ENCODE peak calls at places on chromosome 12, in ten cellular contexts. One of them, this sample, is unnamed.

GRCh38 chr12:48773686-48774085 is 15.2 kb downstream of the ADCY6 start:
- DNase-seq in naive thymus-derived CD4-positive, alpha-beta T cell: no peak
- DNase-seq in cardiac muscle cell: no peak
- DNase-seq in MM.1S: no peak
- DNase-seq in neural progenitor cell: no peak
- DNase-seq in Panc1: no peak
- DNase-seq in IMR-90: no peak
- DNase-seq in fibroblast of lung: no peak
- DNase-seq in body of pancreas: no peak
- DNase-seq in PC-9: no peak
- DNase-seq in this sample: no peak

GRCh38 chr12:89544027-89544426 is 18.2 kb upstream of the POC1B start:
- DNase-seq in naive thymus-derived CD4-positive, alpha-beta T cell: no peak
- DNase-seq in cardiac muscle cell: no peak
- DNase-seq in MM.1S: no peak
- DNase-seq in neural progenitor cell: no peak
- DNase-seq in Panc1: no peak
- DNase-seq in IMR-90: no peak
- DNase-seq in fibroblast of lung: no peak
- DNase-seq in body of pancreas: no peak
- DNase-seq in PC-9: no peak
- DNase-seq in this sample: no peak

GRCh38 chr12:82838827-82839226 is 152.1 kb downstream of the TMTC2 start:
- DNase-seq in naive thymus-derived CD4-positive, alpha-beta T cell: no peak
- DNase-seq in cardiac muscle cell: no peak
- DNase-seq in MM.1S: no peak
- DNase-seq in neural progenitor cell: no peak
- DNase-seq in Panc1: no peak
- DNase-seq in IMR-90: no peak
- DNase-seq in fibroblast of lung: no peak
- DNase-seq in body of pancreas: no peak
- DNase-seq in PC-9: no peak
- DNase-seq in this sample: no peak

GRCh38 chr12:109612975-109613502 is 39.4 kb downstream of the MVK start:
- DNase-seq in naive thymus-derived CD4-positive, alpha-beta T cell: no peak
- DNase-seq in cardiac muscle cell: peak; percentile 21
- DNase-seq in MM.1S: no peak
- DNase-seq in neural progenitor cell: no peak
- DNase-seq in Panc1: no peak
- DNase-seq in IMR-90: peak; percentile 6
- DNase-seq in fibroblast of lung: no peak
- DNase-seq in body of pancreas: no peak
- DNase-seq in PC-9: no peak
- DNase-seq in this sample: peak; percentile 29

GRCh38 chr12:59678759-59679411 is 83.1 kb downstream of the SLC16A7 start:
- DNase-seq in naive thymus-derived CD4-positive, alpha-beta T cell: no peak
- DNase-seq in cardiac muscle cell: no peak
- DNase-seq in MM.1S: no peak
- DNase-seq in neural progenitor cell: no peak
- DNase-seq in Panc1: no peak
- DNase-seq in IMR-90: no peak
- DNase-seq in fibroblast of lung: no peak
- DNase-seq in body of pancreas: no peak
- DNase-seq in PC-9: no peak
- DNase-seq in this sample: no peak

GRCh38 chr12:61095131-61095530 is 1165.1 kb upstream of the USP15 start:
- DNase-seq in naive thymus-derived CD4-positive, alpha-beta T cell: no peak
- DNase-seq in cardiac muscle cell: no peak
- DNase-seq in MM.1S: no peak
- DNase-seq in neural progenitor cell: no peak
- DNase-seq in Panc1: no peak
- DNase-seq in IMR-90: peak; percentile 4
- DNase-seq in fibroblast of lung: peak; percentile 30
- DNase-seq in body of pancreas: no peak
- DNase-seq in PC-9: no peak
- DNase-seq in this sample: no peak

GRCh38 chr12:28294300-28294699 is 104.0 kb downstream of the CCDC91 start:
- DNase-seq in naive thymus-derived CD4-positive, alpha-beta T cell: no peak
- DNase-seq in cardiac muscle cell: no peak
- DNase-seq in MM.1S: no peak
- DNase-seq in neural progenitor cell: no peak
- DNase-seq in Panc1: no peak
- DNase-seq in IMR-90: no peak
- DNase-seq in fibroblast of lung: no peak
- DNase-seq in body of pancreas: no peak
- DNase-seq in PC-9: no peak
- DNase-seq in this sample: no peak

GRCh38 chr12:124829008-124829707 is 34.5 kb downstream of the SCARB1 start:
- DNase-seq in naive thymus-derived CD4-positive, alpha-beta T cell: no peak
- DNase-seq in cardiac muscle cell: peak; percentile 81
- DNase-seq in MM.1S: no peak
- DNase-seq in neural progenitor cell: no peak
- DNase-seq in Panc1: peak; percentile 36
- DNase-seq in IMR-90: peak; percentile 85
- DNase-seq in fibroblast of lung: peak; percentile 86
- DNase-seq in body of pancreas: peak; percentile 16
- DNase-seq in PC-9: peak; percentile 91
- DNase-seq in this sample: peak; percentile 87

GRCh38 chr12:4307593-4308333 is 13.2 kb upstream of the TIGAR start:
- DNase-seq in naive thymus-derived CD4-positive, alpha-beta T cell: no peak
- DNase-seq in cardiac muscle cell: peak; percentile 85
- DNase-seq in MM.1S: no peak
- DNase-seq in neural progenitor cell: peak; percentile 90
- DNase-seq in Panc1: peak; percentile 33
- DNase-seq in IMR-90: peak; percentile 79
- DNase-seq in fibroblast of lung: peak; percentile 76
- DNase-seq in body of pancreas: peak; percentile 83
- DNase-seq in PC-9: peak; percentile 76
- DNase-seq in this sample: peak; percentile 98

GRCh38 chr12:84384384-84384783 is 528.2 kb downstream of the SLC6A15 start:
- DNase-seq in naive thymus-derived CD4-positive, alpha-beta T cell: no peak
- DNase-seq in cardiac muscle cell: no peak
- DNase-seq in MM.1S: no peak
- DNase-seq in neural progenitor cell: no peak
- DNase-seq in Panc1: no peak
- DNase-seq in IMR-90: no peak
- DNase-seq in fibroblast of lung: no peak
- DNase-seq in body of pancreas: no peak
- DNase-seq in PC-9: no peak
- DNase-seq in this sample: no peak

GRCh38 chr12:30438526-30439120 is 257.0 kb downstream of the IPO8 start:
- DNase-seq in naive thymus-derived CD4-positive, alpha-beta T cell: no peak
- DNase-seq in cardiac muscle cell: peak; percentile 26
- DNase-seq in MM.1S: no peak
- DNase-seq in neural progenitor cell: no peak
- DNase-seq in Panc1: no peak
- DNase-seq in IMR-90: no peak
- DNase-seq in fibroblast of lung: no peak
- DNase-seq in body of pancreas: no peak
- DNase-seq in PC-9: no peak
- DNase-seq in this sample: no peak

GRCh38 chr12:129886541-129886940 is 17.3 kb downstream of the TMEM132D start:
- DNase-seq in naive thymus-derived CD4-positive, alpha-beta T cell: no peak
- DNase-seq in cardiac muscle cell: no peak
- DNase-seq in MM.1S: no peak
- DNase-seq in neural progenitor cell: no peak
- DNase-seq in Panc1: no peak
- DNase-seq in IMR-90: no peak
- DNase-seq in fibroblast of lung: no peak
- DNase-seq in body of pancreas: no peak
- DNase-seq in PC-9: no peak
- DNase-seq in this sample: no peak

GRCh38 chr12:82186282-82186681 is 171.9 kb downstream of the CCDC59 start:
- DNase-seq in naive thymus-derived CD4-positive, alpha-beta T cell: no peak
- DNase-seq in cardiac muscle cell: no peak
- DNase-seq in MM.1S: no peak
- DNase-seq in neural progenitor cell: no peak
- DNase-seq in Panc1: no peak
- DNase-seq in IMR-90: no peak
- DNase-seq in fibroblast of lung: no peak
- DNase-seq in body of pancreas: no peak
- DNase-seq in PC-9: no peak
- DNase-seq in this sample: no peak

GRCh38 chr12:96131230-96131788 is 62.9 kb upstream of the ELK3 start:
- DNase-seq in naive thymus-derived CD4-positive, alpha-beta T cell: no peak
- DNase-seq in cardiac muscle cell: no peak
- DNase-seq in MM.1S: no peak
- DNase-seq in neural progenitor cell: no peak
- DNase-seq in Panc1: no peak
- DNase-seq in IMR-90: no peak
- DNase-seq in fibroblast of lung: no peak
- DNase-seq in body of pancreas: peak; percentile 3
- DNase-seq in PC-9: no peak
- DNase-seq in this sample: no peak

GRCh38 chr12:132123970-132124765 is 20.0 kb downstream of the DDX51 start:
- DNase-seq in naive thymus-derived CD4-positive, alpha-beta T cell: no peak
- DNase-seq in cardiac muscle cell: no peak
- DNase-seq in MM.1S: no peak
- DNase-seq in neural progenitor cell: no peak
- DNase-seq in Panc1: no peak
- DNase-seq in IMR-90: no peak
- DNase-seq in fibroblast of lung: no peak
- DNase-seq in body of pancreas: no peak
- DNase-seq in PC-9: no peak
- DNase-seq in this sample: no peak

GRCh38 chr12:132129007-132129406 is 15.1 kb downstream of the DDX51 start:
- DNase-seq in naive thymus-derived CD4-positive, alpha-beta T cell: no peak
- DNase-seq in cardiac muscle cell: no peak
- DNase-seq in MM.1S: no peak
- DNase-seq in neural progenitor cell: no peak
- DNase-seq in Panc1: no peak
- DNase-seq in IMR-90: no peak
- DNase-seq in fibroblast of lung: no peak
- DNase-seq in body of pancreas: no peak
- DNase-seq in PC-9: no peak
- DNase-seq in this sample: no peak

GRCh38 chr12:132127041-132127440 is 17.1 kb downstream of the DDX51 start:
- DNase-seq in naive thymus-derived CD4-positive, alpha-beta T cell: no peak
- DNase-seq in cardiac muscle cell: no peak
- DNase-seq in MM.1S: no peak
- DNase-seq in neural progenitor cell: no peak
- DNase-seq in Panc1: no peak
- DNase-seq in IMR-90: no peak
- DNase-seq in fibroblast of lung: no peak
- DNase-seq in body of pancreas: no peak
- DNase-seq in PC-9: no peak
- DNase-seq in this sample: no peak

GRCh38 chr12:132124766-132125425 is 19.2 kb downstream of the DDX51 start:
- DNase-seq in naive thymus-derived CD4-positive, alpha-beta T cell: no peak
- DNase-seq in cardiac muscle cell: no peak
- DNase-seq in MM.1S: no peak
- DNase-seq in neural progenitor cell: no peak
- DNase-seq in Panc1: no peak
- DNase-seq in IMR-90: no peak
- DNase-seq in fibroblast of lung: no peak
- DNase-seq in body of pancreas: no peak
- DNase-seq in PC-9: no peak
- DNase-seq in this sample: no peak

DNA sequence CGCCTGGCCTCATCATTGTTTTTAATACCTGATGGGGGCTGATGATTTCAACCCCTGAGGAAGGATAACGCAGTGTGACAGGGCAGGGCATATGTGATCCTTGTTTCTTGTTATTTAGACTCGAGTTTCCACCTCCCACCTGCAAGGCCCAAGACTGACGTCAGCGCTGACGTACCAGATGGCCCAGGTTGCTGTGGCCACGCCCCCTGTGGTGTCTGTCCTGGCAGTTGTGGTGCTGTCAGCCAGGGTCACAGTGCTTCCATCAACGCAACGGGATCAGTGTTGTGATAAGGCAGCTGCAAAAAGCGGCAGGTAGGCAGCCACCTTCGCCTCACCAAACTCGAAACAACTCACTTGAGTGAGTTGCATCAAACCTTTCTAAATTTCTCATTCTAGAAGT is 18.4 kb downstream of the DDX51 start:
- DNase-seq in naive thymus-derived CD4-positive, alpha-beta T cell: no peak
- DNase-seq in cardiac muscle cell: no peak
- DNase-seq in MM.1S: no peak
- DNase-seq in neural progenitor cell: no peak
- DNase-seq in Panc1: no peak
- DNase-seq in IMR-90: no peak
- DNase-seq in fibroblast of lung: no peak
- DNase-seq in body of pancreas: no peak
- DNase-seq in PC-9: no peak
- DNase-seq in this sample: no peak
- H3K36me3 ChIP-seq in naive thymus-derived CD4-positive, alpha-beta T cell: no peaks in the 10 kb centered on the region
- H3K36me3 ChIP-seq in cardiac muscle cell: peaks cover 42% of the 10 kb centered on the region
- H3K36me3 ChIP-seq in MM.1S: no peaks in the 10 kb centered on the region
- H3K36me3 ChIP-seq in neural progenitor cell: peaks cover 21% of the 10 kb centered on the region
- H3K36me3 ChIP-seq in Panc1: peaks cover 24% of the 10 kb centered on the region
- H3K36me3 ChIP-seq in IMR-90: peaks cover 41% of the 10 kb centered on the region
- H3K36me3 ChIP-seq in fibroblast of lung: peaks cover 22% of the 10 kb centered on the region
- H3K36me3 ChIP-seq in body of pancreas: no peaks in the 10 kb centered on the region
- H3K36me3 ChIP-seq in PC-9: peaks cover 26% of the 10 kb centered on the region
- H3K36me3 ChIP-seq in this sample: peaks cover 8% of the 10 kb centered on the region

DNA sequence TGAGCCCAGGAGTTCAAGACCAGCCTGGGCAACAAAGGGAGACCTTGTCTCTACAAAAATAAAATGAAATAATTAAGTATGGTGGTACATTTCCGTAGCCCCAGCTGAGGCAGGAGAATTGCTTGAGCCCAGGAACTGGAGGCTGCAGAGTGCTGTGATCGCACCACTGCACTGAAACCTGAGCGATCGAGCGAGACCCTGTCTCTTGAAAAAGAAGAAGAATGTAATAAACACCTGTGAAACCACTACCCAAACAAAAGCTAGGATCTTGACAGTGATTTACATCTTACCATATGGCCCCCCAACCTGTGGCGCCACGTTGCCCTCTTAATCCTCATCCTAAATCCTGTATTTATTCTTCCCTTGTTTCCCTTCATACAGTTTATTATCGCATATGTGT is 5.7 kb upstream of the DTX1 start:
- DNase-seq in naive thymus-derived CD4-positive, alpha-beta T cell: no peak
- DNase-seq in cardiac muscle cell: no peak
- DNase-seq in MM.1S: no peak
- DNase-seq in neural progenitor cell: no peak
- DNase-seq in Panc1: no peak
- DNase-seq in IMR-90: no peak
- DNase-seq in fibroblast of lung: no peak
- DNase-seq in body of pancreas: no peak
- DNase-seq in PC-9: no peak
- DNase-seq in this sample: no peak
- H3K27ac ChIP-seq in naive thymus-derived CD4-positive, alpha-beta T cell: no peak overlapping the region
- H3K27ac ChIP-seq in cardiac muscle cell: no peak overlapping the region
- H3K27ac ChIP-seq in MM.1S: no peak overlapping the region
- H3K27ac ChIP-seq in neural progenitor cell: no peak overlapping the region
- H3K27ac ChIP-seq in Panc1: no peak overlapping the region
- H3K27ac ChIP-seq in IMR-90: no peak overlapping the region
- H3K27ac ChIP-seq in fibroblast of lung: no peak overlapping the region
- H3K27ac ChIP-seq in body of pancreas: no peak overlapping the region
- H3K27ac ChIP-seq in PC-9: no peak overlapping the region
- H3K27ac ChIP-seq in this sample: no peak overlapping the region

GRCh38 chr12:293199-293598 is 30.6 kb upstream of the SLC6A13 start:
- DNase-seq in naive thymus-derived CD4-positive, alpha-beta T cell: no peak
- DNase-seq in cardiac muscle cell: no peak
- DNase-seq in MM.1S: no peak
- DNase-seq in neural progenitor cell: no peak
- DNase-seq in Panc1: no peak
- DNase-seq in IMR-90: no peak
- DNase-seq in fibroblast of lung: no peak
- DNase-seq in body of pancreas: no peak
- DNase-seq in PC-9: no peak
- DNase-seq in this sample: no peak
- H3K36me3 ChIP-seq in naive thymus-derived CD4-positive, alpha-beta T cell: peaks cover 26% of the 10 kb centered on the region
- H3K36me3 ChIP-seq in cardiac muscle cell: peaks cover 60% of the 10 kb centered on the region
- H3K36me3 ChIP-seq in MM.1S: peaks cover 34% of the 10 kb centered on the region
- H3K36me3 ChIP-seq in neural progenitor cell: peaks cover 24% of the 10 kb centered on the region
- H3K36me3 ChIP-seq in Panc1: no peaks in the 10 kb centered on the region
- H3K36me3 ChIP-seq in IMR-90: peaks cover 30% of the 10 kb centered on the region
- H3K36me3 ChIP-seq in fibroblast of lung: peaks cover 2% of the 10 kb centered on the region
- H3K36me3 ChIP-seq in body of pancreas: no peaks in the 10 kb centered on the region
- H3K36me3 ChIP-seq in PC-9: peaks cover 42% of the 10 kb centered on the region
- H3K36me3 ChIP-seq in this sample: peaks cover 28% of the 10 kb centered on the region

GRCh38 chr12:12800406-12801180 is 12.6 kb upstream of the DDX47 start:
- DNase-seq in naive thymus-derived CD4-positive, alpha-beta T cell: no peak
- DNase-seq in cardiac muscle cell: peak; percentile 74
- DNase-seq in MM.1S: no peak
- DNase-seq in neural progenitor cell: no peak
- DNase-seq in Panc1: no peak
- DNase-seq in IMR-90: peak; percentile 74
- DNase-seq in fibroblast of lung: peak; percentile 68
- DNase-seq in body of pancreas: no peak
- DNase-seq in PC-9: peak; percentile 94
- DNase-seq in this sample: peak; percentile 83
- H3K27ac ChIP-seq in naive thymus-derived CD4-positive, alpha-beta T cell: no peak overlapping the region
- H3K27ac ChIP-seq in cardiac muscle cell: no peak overlapping the region
- H3K27ac ChIP-seq in MM.1S: no peak overlapping the region
- H3K27ac ChIP-seq in neural progenitor cell: no peak overlapping the region
- H3K27ac ChIP-seq in Panc1: peak overlapping the region; percentile 59
- H3K27ac ChIP-seq in IMR-90: no peak overlapping the region
- H3K27ac ChIP-seq in fibroblast of lung: no peak overlapping the region
- H3K27ac ChIP-seq in body of pancreas: no peak overlapping the region
- H3K27ac ChIP-seq in PC-9: peak overlapping the region; percentile 100
- H3K27ac ChIP-seq in this sample: peak overlapping the region; percentile 61